ENCODE peak calls at places on chromosomes 2 and 18, in eight cellular contexts. V is right cardiac atrium, O is GM23338, M is NCI-H1105 treated with DMSO at 0.1 percent for 48 hours, P is ACHN, Q is cortex of kidney, N is mucosa of descending colon, U is lung. F is an unnamed sample.

GRCh38 chr2:20052872-20053281 is 1.4 kb upstream of the LAPTM4A start:
- DNase-seq in U (peak; percentile 76), M (peak; percentile 67), V (peak; percentile 81), P (peak; percentile 80), Q (no peak), N (peak; percentile 81), O (peak; percentile 20), F (no peak)

GRCh38 chr2:219454217-219454616 is 19.6 kb downstream of the SPEG start:
- DNase-seq in V (no peak), O (no peak), P (no peak), M (no peak), Q (no peak), N (no peak), U (no peak), F (no peak)

GRCh38 chr2:209371407-209371806 is 52.4 kb upstream of the MAP2 start:
- DNase-seq in N (no peak), Q (no peak), P (no peak), U (no peak), M (no peak), V (no peak), O (no peak), F (no peak)

GRCh38 chr2:166784296-166784946 is 103.9 kb upstream of the XIRP2 start:
- DNase-seq in P (no peak), M (peak; percentile 65), V (no peak), Q (no peak), U (no peak), O (no peak), N (no peak), F (no peak)

GRCh38 chr18:2597639-2598038 is 26.3 kb downstream of the NDC80 start:
- DNase-seq in O (no peak), M (no peak), P (no peak), V (no peak), Q (no peak), U (no peak), N (no peak), F (no peak)

GRCh38 chr18:77112161-77112801 is 20.3 kb downstream of the MBP start:
- DNase-seq in U (no peak), N (no peak), Q (no peak), V (no peak), O (peak; percentile 29), M (no peak), P (no peak), F (no peak)

GRCh38 chr2:55721601-55722215 is 28.1 kb upstream of the PNPT1 start:
- DNase-seq in V (no peak), O (peak; percentile 57), Q (no peak), N (no peak), U (no peak), M (no peak), P (no peak), F (no peak)

GRCh38 chr2:148719941-148720436 is 75.4 kb downstream of the EPC2 start:
- DNase-seq in O (no peak), N (no peak), U (no peak), M (no peak), P (no peak), Q (no peak), V (no peak), F (no peak)

GRCh38 chr2:98471402-98472131 is 26.9 kb downstream of the INPP4A start:
- DNase-seq in Q (no peak), M (no peak), O (no peak), V (no peak), N (no peak), U (no peak), P (no peak), F (no peak)

GRCh38 chr2:133148187-133148586 is 420.1 kb downstream of the NCKAP5 start:
- DNase-seq in M (no peak), V (no peak), N (no peak), O (no peak), Q (no peak), U (no peak), P (no peak), F (no peak)

GRCh38 chr2:148832626-148833025 is 42.4 kb upstream of the KIF5C start:
- DNase-seq in V (no peak), Q (no peak), N (no peak), O (no peak), P (no peak), M (no peak), U (no peak), F (no peak)

F was measured in T-helper 1 cell.